ENCODE peak calls at places on chromosomes 4 and X, in ten cellular contexts. C is ovary; I is CD4-positive, alpha-beta T cell; F is GM10248; T is cardiac muscle cell; R is thoracic aorta; N is lung; U is GM23338; L is gastrocnemius medialis; Z is tibial nerve. S is an unnamed sample.

GRCh38 chrX:100721328-100721727 is 10.6 kb downstream of the SYTL4 start:
- DNase-seq in L (no peak), U (no peak), Z (no peak), N (no peak), F (no peak), I (no peak), C (no peak), T (no peak), R (no peak), S (no peak)

GRCh38 chr4:151484396-151485102 is 75.6 kb downstream of the FHIP1A start:
- DNase-seq in L (no peak), T (peak), F (no peak), R (no peak), Z (no peak), N (no peak), C (no peak), U (peak), I (no peak), S (no peak)

GRCh38 chr4:122826000-122826595 is 533 bp upstream of the FGF2 start:
- DNase-seq in Z (no peak), L (no peak), R (no peak), T (no peak), I (no peak), C (no peak), N (no peak), U (peak), F (no peak), S (no peak)

GRCh38 chrX:39196192-39197102 is 395.2 kb downstream of the MID1IP1 start:
- DNase-seq in Z (peak), T (peak), F (peak), L (peak), R (no peak), C (no peak), I (no peak), U (peak), N (no peak), S (no peak)

GRCh38 chr4:118968813-118969212 is 80.2 kb downstream of the SYNPO2 start:
- DNase-seq in C (no peak), Z (no peak), F (no peak), I (no peak), U (no peak), R (no peak), T (no peak), N (no peak), L (no peak), S (no peak)

GRCh38 chr4:147823135-147823534 is 91.2 kb downstream of the ARHGAP10 start:
- DNase-seq in N (no peak), C (no peak), I (no peak), R (no peak), T (no peak), U (no peak), F (no peak), Z (no peak), L (no peak), S (no peak)

GRCh38 chr4:94419549-94419948 is 32.2 kb upstream of the PDLIM5 start:
- DNase-seq in T (no peak), R (no peak), Z (no peak), I (no peak), F (no peak), L (no peak), C (no peak), U (no peak), N (no peak), S (no peak)

GRCh38 chr4:86957214-86957613 is 22.4 kb downstream of the AFF1 start:
- DNase-seq in U (no peak), T (peak), I (no peak), R (no peak), F (peak), L (no peak), Z (no peak), C (no peak), N (no peak), S (no peak)

GRCh38 chrX:134580947-134581346 is 77.3 kb downstream of the PLAC1 start:
- DNase-seq in U (no peak), N (no peak), C (no peak), F (no peak), R (no peak), L (no peak), I (no peak), T (peak), Z (no peak), S (no peak)

GRCh38 chrX:120356084-120356483 is 5.8 kb upstream of the ATP1B4 start:
- DNase-seq in F (no peak), I (no peak), L (no peak), Z (no peak), U (no peak), N (no peak), C (no peak), R (no peak), T (no peak), S (no peak)

GRCh38 chr4:962231-963208 is 10.8 kb downstream of the DGKQ start:
- DNase-seq in N (no peak), I (no peak), R (no peak), Z (no peak), U (no peak), L (no peak), T (no peak), F (no peak), C (no peak), S (no peak)

GRCh38 chr4:7411896-7412585 is 22.7 kb downstream of the PSAPL1 start:
- DNase-seq in F (no peak), R (no peak), Z (no peak), I (no peak), C (peak), T (no peak), N (no peak), L (no peak), U (no peak), S (no peak)

GRCh38 chrX:17078031-17078730 is 131.7 kb downstream of the REPS2 start:
- DNase-seq in N (no peak), Z (no peak), I (no peak), C (no peak), T (no peak), F (no peak), L (no peak), U (no peak), R (no peak), S (no peak)

DNA sequence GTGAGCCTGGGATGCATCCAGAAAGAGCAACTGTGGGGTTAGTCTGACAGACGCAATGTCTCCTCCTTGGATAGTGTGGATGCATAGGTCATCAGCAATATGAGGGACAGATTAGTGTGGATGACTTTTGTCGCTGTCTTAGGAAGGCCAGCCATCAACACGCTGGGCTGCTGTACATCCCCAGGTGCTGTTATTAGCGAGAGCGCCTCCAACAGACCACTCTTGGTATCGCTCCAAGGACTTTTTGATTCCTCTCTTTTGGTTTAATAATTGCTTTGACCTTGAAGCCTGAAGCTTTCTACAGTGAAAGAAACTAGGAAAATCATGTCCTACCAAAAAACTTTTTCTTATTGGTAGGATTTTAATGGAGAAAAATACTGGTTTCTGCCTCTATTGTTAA is 76.7 kb downstream of the TMEM131L start:
- DNase-seq in I (no peak), T (no peak), Z (no peak), F (no peak), L (no peak), N (no peak), R (no peak), U (peak), C (no peak), S (no peak)
- TF ChIP-seq CTCF in I (no peak), T (no peak), Z (no peak), F (peak), L (no peak), N (no peak), R (no peak), U (peak), C (no peak), S (no peak)

GRCh38 chrX:30488092-30488491 is 89.5 kb downstream of the TASL start:
- DNase-seq in F (peak), L (no peak), Z (no peak), N (no peak), R (no peak), T (peak), I (no peak), U (peak), C (no peak), S (no peak)
- TF ChIP-seq CTCF in F (no peak), L (no peak), Z (no peak), N (no peak), R (no peak), T (peak), I (no peak), U (peak), C (no peak), S (no peak)

DNA sequence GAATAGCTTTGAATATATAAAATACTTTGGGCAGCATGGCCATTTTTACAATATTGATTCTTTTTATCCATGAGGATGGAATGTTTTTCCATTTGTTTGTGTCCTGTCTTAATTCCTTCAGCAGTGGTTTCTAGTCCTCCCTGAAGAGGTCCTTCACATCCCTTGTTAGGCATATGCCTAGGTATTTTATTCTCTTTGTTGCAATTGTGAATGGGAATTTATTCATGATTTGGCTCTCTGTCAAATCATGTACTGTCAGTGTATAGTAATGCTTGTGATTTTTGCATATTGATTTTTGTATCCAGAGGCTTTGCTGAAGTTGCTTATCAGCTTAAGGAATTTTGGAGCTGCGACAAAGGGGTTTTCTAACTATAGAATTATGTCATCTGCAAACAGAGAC is 18.5 kb downstream of the UGT2B15 start:
- DNase-seq in U (no peak), T (no peak), N (no peak), L (no peak), C (no peak), R (no peak), F (no peak), Z (no peak), I (no peak), S (no peak)
- TF ChIP-seq CTCF in U (no peak), T (no peak), N (no peak), L (no peak), C (no peak), R (no peak), F (no peak), Z (no peak), I (no peak), S (no peak)

GRCh38 chr4:37780444-37781133 is 45.9 kb upstream of the PGM2 start:
- DNase-seq in Z (no peak), L (no peak), F (no peak), I (peak), T (peak), U (peak), R (no peak), C (no peak), N (no peak), S (no peak)
- TF ChIP-seq CTCF in Z (no peak), L (no peak), F (no peak), I (peak), T (peak), U (peak), R (no peak), C (no peak), N (no peak), S (no peak)

DNA sequence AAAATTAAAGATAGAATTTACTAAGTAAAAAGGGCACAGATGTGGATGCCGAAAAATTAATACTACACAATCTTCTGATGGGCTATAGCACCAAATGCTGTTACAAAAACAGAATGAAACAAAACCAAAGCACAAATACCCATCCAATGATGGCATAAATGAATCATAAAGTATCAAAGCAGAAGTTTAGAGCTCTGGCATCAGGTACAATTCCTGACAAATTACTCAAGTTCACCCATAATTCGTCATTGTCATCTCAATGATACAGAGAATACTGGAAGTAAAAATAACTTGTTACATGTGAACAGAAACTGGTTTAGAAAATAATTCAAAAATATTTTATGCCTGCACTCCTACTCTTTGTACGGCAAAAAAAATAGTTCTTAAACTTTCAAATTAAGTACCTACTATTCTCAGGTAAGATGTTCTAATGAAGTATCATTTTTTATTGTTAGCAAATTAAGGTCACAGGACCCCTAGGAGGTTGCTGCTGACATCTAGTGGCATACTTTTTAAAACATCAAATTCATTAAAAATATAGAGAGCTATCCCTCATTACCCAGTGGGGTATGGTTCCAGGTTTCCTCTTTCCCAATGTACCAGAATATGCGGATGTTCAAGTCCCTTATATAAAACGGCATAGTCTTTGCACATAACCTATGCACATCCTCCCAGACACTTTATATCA is 126.1 kb downstream of the INPP4B start:
- DNase-seq in N (no peak), Z (no peak), L (no peak), R (no peak), C (no peak), F (peak), T (peak), U (peak), I (no peak), S (no peak)
- TF ChIP-seq CTCF in N (no peak), Z (peak), L (no peak), R (peak), C (no peak), F (no peak), T (peak), U (peak), I (peak), S (no peak)

GRCh38 chrX:30280428-30280827 is 28.8 kb downstream of the NR0B1 start:
- DNase-seq in T (no peak), Z (no peak), R (no peak), L (no peak), U (no peak), I (no peak), C (no peak), N (no peak), F (no peak), S (no peak)

GRCh38 chrX:30270639-30271038 is 23.7 kb downstream of the MAGEB1 start:
- DNase-seq in U (no peak), F (no peak), L (no peak), R (no peak), T (no peak), N (no peak), I (no peak), C (no peak), Z (no peak), S (no peak)

GRCh38 chrX:30278365-30278764 is 30.8 kb downstream of the NR0B1 start:
- DNase-seq in I (no peak), U (no peak), T (peak), N (no peak), L (no peak), R (no peak), Z (no peak), C (peak), F (no peak), S (no peak)

GRCh38 chrX:30275498-30275897 is 28.6 kb downstream of the MAGEB1 start:
- DNase-seq in T (peak), Z (no peak), F (no peak), N (no peak), R (no peak), I (no peak), U (peak), L (no peak), C (no peak), S (no peak)
- TF ChIP-seq CTCF in T (peak), Z (no peak), F (peak), N (no peak), R (no peak), I (no peak), U (peak), L (no peak), C (no peak), S (no peak)

GRCh38 chrX:102651968-102652744 is 873 bp downstream of the GPRASP1 start:
- DNase-seq in R (no peak), C (peak), F (peak), L (no peak), N (no peak), T (peak), Z (no peak), I (peak), U (peak), S (no peak)
- TF ChIP-seq CTCF in R (peak), C (peak), F (no peak), L (peak), N (no peak), T (peak), Z (peak), I (peak), U (peak), S (no peak)

GRCh38 chr4:48102303-48102702 is 31.7 kb downstream of the TXK start:
- DNase-seq in L (no peak), U (peak), I (no peak), C (no peak), N (no peak), R (no peak), T (no peak), F (no peak), Z (no peak), S (no peak)
- TF ChIP-seq CTCF in L (no peak), U (peak), I (no peak), C (no peak), N (no peak), R (no peak), T (peak), F (no peak), Z (no peak), S (no peak)